ENCODE peak calls at places on chromosomes 6 and 20, in nine cellular contexts. R is suprapubic skin, Q is left ventricle myocardium inferior, D is IMR-90, U is cardiac muscle cell, L is choroid plexus epithelial cell, H is hepatocyte, G is PC-9, J is AG10803. N is an unnamed sample.

GRCh38 chr20:23161244-23161875 is 75.2 kb upstream of the CD93 start:
- DNase-seq in R (no peak), Q (no peak), D (peak), U (no peak), L (peak), H (no peak), G (no peak), J (no peak), N (no peak)

GRCh38 chr6:156601156-156601820 is 175.9 kb upstream of the ARID1B start:
- DNase-seq in R (no peak), Q (no peak), D (no peak), U (no peak), L (no peak), H (no peak), G (no peak), J (no peak), N (no peak)

GRCh38 chr6:136582702-136583471 is 32.7 kb upstream of the MAP7 start:
- DNase-seq in R (no peak), Q (no peak), D (peak), U (no peak), L (peak), H (peak), G (peak), J (peak), N (peak)

GRCh38 chr20:62766716-62767115 is 29.6 kb upstream of the MRGBP start:
- DNase-seq in R (no peak), Q (no peak), D (no peak), U (no peak), L (no peak), H (no peak), G (peak), J (no peak), N (peak)

GRCh38 chr20:58711266-58712051 is 18.9 kb downstream of the NPEPL1 start:
- DNase-seq in R (peak), Q (peak), D (no peak), U (no peak), L (no peak), H (peak), G (no peak), J (no peak), N (no peak)

GRCh38 chr20:10846831-10847230 is 173.0 kb upstream of the JAG1 start:
- DNase-seq in R (no peak), Q (no peak), D (no peak), U (no peak), L (no peak), H (no peak), G (no peak), J (peak), N (no peak)

GRCh38 chr6:27726620-27727023 is 185.6 kb downstream of the OR2B2 start:
- DNase-seq in R (no peak), Q (no peak), D (peak), U (no peak), L (peak), H (no peak), G (peak), J (no peak), N (no peak)

GRCh38 chr20:23873370-23874015 is 6.1 kb downstream of the CST5 start:
- DNase-seq in R (no peak), Q (no peak), D (no peak), U (no peak), L (no peak), H (no peak), G (no peak), J (no peak), N (no peak)

GRCh38 chr6:2038096-2038495 is 207.3 kb downstream of the GMDS start:
- DNase-seq in R (no peak), Q (no peak), D (peak), U (no peak), L (peak), H (no peak), G (no peak), J (no peak), N (peak)

DNA sequence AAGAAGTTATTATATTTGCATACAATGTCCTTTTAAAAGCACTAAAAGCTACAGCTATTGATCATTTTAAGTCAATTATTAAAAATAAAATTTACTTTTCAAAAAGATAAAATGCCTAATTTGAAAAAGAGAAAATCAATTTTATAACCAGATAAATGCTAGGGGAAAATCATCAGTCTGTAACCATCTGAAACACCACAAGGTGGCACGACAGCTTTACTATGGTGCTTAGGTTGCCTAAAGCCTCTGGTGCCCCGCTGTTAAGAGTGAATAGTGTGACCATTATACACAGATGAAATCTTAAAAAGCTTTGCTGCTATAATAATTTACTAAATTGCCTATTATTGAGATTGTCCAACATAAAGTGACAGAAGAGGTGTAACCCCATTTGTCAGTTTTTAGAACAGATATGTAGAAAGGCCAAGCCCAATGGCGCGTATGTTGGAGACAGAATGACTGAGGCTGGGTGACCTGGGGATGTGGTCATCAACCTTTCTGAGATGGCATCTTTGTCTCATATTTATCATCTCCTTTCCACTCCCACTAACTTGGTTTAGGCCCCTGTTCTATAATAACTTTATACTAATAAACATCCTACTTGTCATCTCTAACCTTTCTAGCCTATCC is 100.8 kb downstream of the MOXD1 start:
- DNase-seq in R (no peak), Q (no peak), D (peak), U (peak), L (peak), H (peak), G (peak), J (peak), N (peak)
- TF ChIP-seq CTCF in R (peak), Q (peak), D (peak), U (peak), L (peak), H (peak), G (peak), J (peak), N (peak)

GRCh38 chr20:36861625-36861874 is 14.4 kb upstream of the TLDC2 start:
- DNase-seq in R (no peak), Q (peak), D (no peak), U (no peak), L (no peak), H (no peak), G (no peak), J (no peak), N (no peak)
- H3K4me3 ChIP-seq in R (peak), Q (peak), D (peak), U (peak), L (peak), H (no peak), G (no peak), J (peak), N (peak)

GRCh38 chr6:119758385-119758784 is 408.8 kb upstream of the MAN1A1 start:
- DNase-seq in R (no peak), Q (no peak), D (no peak), U (no peak), L (no peak), H (no peak), G (no peak), J (no peak), N (no peak)

GRCh38 chr6:119757467-119757866 is 407.9 kb upstream of the MAN1A1 start:
- DNase-seq in R (no peak), Q (no peak), D (no peak), U (no peak), L (no peak), H (no peak), G (no peak), J (no peak), N (no peak)
- TF ChIP-seq CTCF in R (no peak), Q (no peak), D (no peak), U (no peak), L (no peak), H (no peak), G (no peak), J (no peak), N (no peak)

GRCh38 chr20:6122873-6123649 is at the start of gene FERMT1:
- DNase-seq in R (peak), Q (peak), D (peak), U (peak), L (peak), H (peak), G (peak), J (peak), N (peak)
- H3K4me3 ChIP-seq in R (peak), Q (peak), D (peak), U (peak), L (peak), H (peak), G (peak), J (peak), N (peak)

GRCh38 chr6:13267142-13267621 is 61.2 kb downstream of the TBC1D7 start:
- DNase-seq in R (no peak), Q (no peak), D (no peak), U (no peak), L (peak), H (no peak), G (peak), J (peak), N (no peak)
- TF ChIP-seq CTCF in R (no peak), Q (no peak), D (no peak), U (no peak), L (no peak), H (no peak), G (no peak), J (no peak), N (no peak)

GRCh38 chr20:37347347-37347823 is 1.4 kb downstream of the SRC start:
- DNase-seq in R (no peak), Q (no peak), D (no peak), U (no peak), L (no peak), H (no peak), G (no peak), J (no peak), N (no peak)
- H3K4me3 ChIP-seq in R (peak), Q (peak), D (peak), U (no peak), L (peak), H (peak), G (no peak), J (peak), N (peak)

N was measured in fibroblast of pulmonary artery.